ENCODE peak calls at places on chromosome 6, in four cellular contexts. One of them, this sample, is unnamed. For H3K4me1, the result is how much of the 10 kb centered on the place peaks cover.

GRCh38 chr6:13908955-13909381 is 15.8 kb upstream of the RNF182 start:
- DNase-seq in hepatocyte: peak
- DNase-seq in heart right ventricle: peak
- DNase-seq in suprapubic skin: no peak
- DNase-seq in this sample: no peak

GRCh38 chr6:157649311-157650260 is 173.5 kb upstream of the SNX9 start:
- DNase-seq in heart right ventricle: no peak
- DNase-seq in hepatocyte: no peak
- DNase-seq in suprapubic skin: no peak
- DNase-seq in this sample: no peak

GRCh38 chr6:126217497-126217896 is 122.4 kb upstream of the CENPW start:
- DNase-seq in heart right ventricle: no peak
- DNase-seq in hepatocyte: no peak
- DNase-seq in suprapubic skin: no peak
- DNase-seq in this sample: no peak

GRCh38 chr6:106620931-106621672 is 8.2 kb downstream of the RTN4IP1 start:
- DNase-seq in hepatocyte: no peak
- DNase-seq in heart right ventricle: no peak
- DNase-seq in suprapubic skin: no peak
- DNase-seq in this sample: no peak

GRCh38 chr6:3118353-3119039 is at the start of gene BPHL:
- DNase-seq in hepatocyte: peak
- DNase-seq in suprapubic skin: peak
- DNase-seq in heart right ventricle: peak
- DNase-seq in this sample: peak

GRCh38 chr6:4928426-4928825 is 75.4 kb downstream of the RPP40 start:
- DNase-seq in hepatocyte: no peak
- DNase-seq in suprapubic skin: no peak
- DNase-seq in heart right ventricle: no peak
- DNase-seq in this sample: no peak

GRCh38 chr6:30942338-30943060 is 1.7 kb downstream of the MUCL3 start:
- DNase-seq in heart right ventricle: peak
- DNase-seq in suprapubic skin: no peak
- DNase-seq in hepatocyte: peak
- DNase-seq in this sample: peak

GRCh38 chr6:43737272-43738081 is 32.5 kb upstream of the VEGFA start:
- DNase-seq in heart right ventricle: peak
- DNase-seq in suprapubic skin: peak
- DNase-seq in hepatocyte: peak
- DNase-seq in this sample: no peak

GRCh38 chr6:157368359-157369049 is 12.5 kb upstream of the ZDHHC14 start:
- DNase-seq in suprapubic skin: no peak
- DNase-seq in heart right ventricle: no peak
- DNase-seq in hepatocyte: no peak
- DNase-seq in this sample: no peak

GRCh38 chr6:151284431-151285060 is 44.8 kb downstream of the AKAP12 start:
- DNase-seq in suprapubic skin: no peak
- DNase-seq in heart right ventricle: no peak
- DNase-seq in hepatocyte: no peak
- DNase-seq in this sample: no peak

GRCh38 chr6:947235-947934 is 254.4 kb upstream of the EXOC2 start:
- DNase-seq in suprapubic skin: no peak
- DNase-seq in hepatocyte: no peak
- DNase-seq in heart right ventricle: no peak
- DNase-seq in this sample: no peak

GRCh38 chr6:22145294-22145693 is 151.5 kb downstream of the PRL start:
- DNase-seq in suprapubic skin: no peak
- DNase-seq in heart right ventricle: no peak
- DNase-seq in hepatocyte: no peak
- DNase-seq in this sample: no peak

GRCh38 chr6:14472964-14473363 is 355.4 kb downstream of the CD83 start:
- DNase-seq in heart right ventricle: peak
- DNase-seq in suprapubic skin: no peak
- DNase-seq in hepatocyte: no peak
- DNase-seq in this sample: no peak

GRCh38 chr6:37188962-37189510 is 19.1 kb downstream of the PIM1 start:
- DNase-seq in hepatocyte: no peak
- DNase-seq in suprapubic skin: no peak
- DNase-seq in heart right ventricle: no peak
- DNase-seq in this sample: no peak

GRCh38 chr6:28816909-28817807 is 106.6 kb downstream of the TRIM27 start:
- DNase-seq in heart right ventricle: no peak
- DNase-seq in hepatocyte: no peak
- DNase-seq in suprapubic skin: no peak
- DNase-seq in this sample: no peak

GRCh38 chr6:128511518-128511917 is 8.9 kb downstream of the PTPRK start:
- DNase-seq in hepatocyte: peak
- DNase-seq in suprapubic skin: no peak
- DNase-seq in heart right ventricle: no peak
- DNase-seq in this sample: no peak
- H3K4me1 ChIP-seq in hepatocyte: under half
- H3K4me1 ChIP-seq in suprapubic skin: under half
- H3K4me1 ChIP-seq in heart right ventricle: under half
- H3K4me1 ChIP-seq in this sample: under half

DNA sequence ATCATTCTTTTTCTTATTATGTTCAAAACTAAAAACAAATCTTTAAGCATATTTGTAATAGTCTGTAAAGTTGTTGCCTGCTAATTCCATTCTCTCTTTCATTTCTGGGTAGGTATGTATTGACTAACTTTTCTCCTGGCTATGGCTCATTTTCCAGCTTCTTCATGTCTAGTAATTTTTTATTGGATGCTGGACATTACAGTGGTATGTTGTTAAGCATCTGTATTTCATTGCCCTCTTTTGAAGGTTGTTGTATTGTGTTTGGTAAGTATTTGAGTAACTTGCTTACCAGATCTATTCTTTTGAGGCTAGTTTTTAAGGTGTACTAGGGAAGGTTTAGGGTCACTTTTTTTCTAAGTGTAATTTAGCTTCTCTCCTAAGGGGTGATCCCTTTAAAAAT is 230.9 kb downstream of the TTLL2 start:
- DNase-seq in heart right ventricle: no peak
- DNase-seq in suprapubic skin: no peak
- DNase-seq in hepatocyte: no peak
- DNase-seq in this sample: no peak
- H3K4me1 ChIP-seq in heart right ventricle: under half
- H3K4me1 ChIP-seq in suprapubic skin: under half
- H3K4me1 ChIP-seq in hepatocyte: under half
- H3K4me1 ChIP-seq in this sample: under half

DNA sequence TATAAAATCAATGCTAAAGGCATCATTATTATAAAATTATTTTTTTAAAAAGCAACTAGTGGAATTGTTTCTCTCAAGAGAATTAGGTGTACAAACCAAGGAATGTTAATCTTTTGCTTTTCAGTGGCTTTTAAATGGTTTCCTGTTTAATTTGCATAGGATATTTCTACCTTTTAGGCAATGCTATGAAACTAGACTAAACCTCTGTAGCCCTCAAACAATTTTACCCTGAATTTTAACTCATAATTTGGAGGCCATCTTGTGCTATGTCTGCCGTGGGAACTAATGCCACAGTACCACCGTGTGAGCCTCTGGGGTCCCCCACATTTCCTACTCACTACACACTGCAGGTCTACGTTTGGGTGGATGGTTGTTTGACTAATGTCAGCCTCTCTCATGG is 20.6 kb downstream of the PHACTR2 start:
- DNase-seq in suprapubic skin: no peak
- DNase-seq in hepatocyte: no peak
- DNase-seq in heart right ventricle: no peak
- DNase-seq in this sample: no peak
- H3K4me1 ChIP-seq in suprapubic skin: under half
- H3K4me1 ChIP-seq in hepatocyte: under half
- H3K4me1 ChIP-seq in heart right ventricle: half or more
- H3K4me1 ChIP-seq in this sample: half or more

DNA sequence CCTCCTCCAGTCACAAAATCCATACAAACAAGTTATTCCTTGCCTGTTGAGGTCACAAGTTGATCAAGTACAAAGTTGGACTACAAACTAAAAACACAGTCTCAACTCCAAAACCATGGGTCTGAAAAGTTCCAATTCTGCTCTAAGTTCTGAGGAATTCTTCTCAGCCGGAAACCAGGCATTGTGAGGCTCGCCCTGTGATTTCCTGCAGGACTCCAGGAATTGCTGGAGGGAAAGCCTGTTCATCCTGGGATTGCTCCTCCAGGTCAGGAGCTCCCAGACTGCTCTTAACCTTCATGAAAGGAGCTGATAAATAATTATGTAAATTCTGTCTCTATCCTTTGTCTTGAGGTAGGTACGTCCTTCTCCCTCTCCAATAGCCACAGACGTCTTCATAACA is 8.5 kb downstream of the TRAM2 start:
- DNase-seq in suprapubic skin: no peak
- DNase-seq in hepatocyte: no peak
- DNase-seq in heart right ventricle: peak
- DNase-seq in this sample: no peak
- H3K4me1 ChIP-seq in suprapubic skin: under half
- H3K4me1 ChIP-seq in hepatocyte: half or more
- H3K4me1 ChIP-seq in heart right ventricle: half or more
- H3K4me1 ChIP-seq in this sample: under half

DNA sequence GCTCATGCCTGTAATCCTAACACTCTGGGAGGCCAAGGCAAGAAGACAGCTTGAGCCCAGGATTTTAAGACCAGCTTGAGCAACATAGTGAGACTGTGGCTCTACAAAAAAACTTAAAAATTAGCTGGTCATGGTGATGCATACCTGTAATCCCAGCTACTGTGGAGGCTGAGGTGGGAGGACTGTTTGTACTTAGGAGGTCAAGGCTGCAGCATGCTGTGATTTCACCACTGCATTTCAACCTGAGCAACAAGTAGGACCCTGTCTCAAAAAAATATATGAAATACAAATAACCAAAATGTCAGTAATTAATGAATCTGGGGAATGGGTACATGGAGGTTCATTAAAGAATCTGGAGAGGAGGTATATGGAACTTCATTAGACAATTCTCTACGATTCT is 9.9 kb downstream of the FKBP5 start:
- DNase-seq in suprapubic skin: no peak
- DNase-seq in hepatocyte: no peak
- DNase-seq in heart right ventricle: no peak
- DNase-seq in this sample: no peak
- H3K4me1 ChIP-seq in suprapubic skin: half or more
- H3K4me1 ChIP-seq in hepatocyte: under half
- H3K4me1 ChIP-seq in heart right ventricle: under half
- H3K4me1 ChIP-seq in this sample: under half

GRCh38 chr6:136783495-136784270 is 8.6 kb downstream of the MAP3K5 start:
- DNase-seq in heart right ventricle: peak
- DNase-seq in hepatocyte: no peak
- DNase-seq in suprapubic skin: no peak
- DNase-seq in this sample: no peak
- H3K4me1 ChIP-seq in heart right ventricle: half or more
- H3K4me1 ChIP-seq in hepatocyte: under half
- H3K4me1 ChIP-seq in suprapubic skin: half or more
- H3K4me1 ChIP-seq in this sample: half or more

This sample was measured in ascending aorta.